ENCODE peak calls at places on chromosome 15, in five cellular contexts. W is OCI-LY7, U is kidney, X is ovary, R is SK-N-SH. A is an unnamed sample.
A peak's percentile ranks its signal among the peaks of the same experiment; 100 is the strongest.

GRCh38 chr15:35874260-35874905 is 328.4 kb upstream of the DPH6 start:
- DNase-seq in W (no peak), U (no peak), X (no peak), R (no peak), A (peak; percentile 76)

GRCh38 chr15:43872416-43873020 is 45.7 kb downstream of the WDR76 start:
- DNase-seq in W (peak; percentile 57), U (no peak), X (no peak), R (peak; percentile 62), A (peak; percentile 87)

GRCh38 chr15:40287968-40288367 is 5.1 kb upstream of the ANKRD63 start:
- DNase-seq in W (no peak), U (no peak), X (no peak), R (no peak), A (no peak)

GRCh38 chr15:86555114-86555513 is 475.4 kb downstream of the AGBL1 start:
- DNase-seq in W (no peak), U (no peak), X (no peak), R (no peak), A (no peak)

GRCh38 chr15:40003491-40003916 is 35.5 kb downstream of the SRP14 start:
- DNase-seq in W (no peak), U (no peak), X (no peak), R (no peak), A (no peak)

GRCh38 chr15:87844031-87844430 is 412.5 kb downstream of the NTRK3 start:
- DNase-seq in W (no peak), U (no peak), X (no peak), R (no peak), A (no peak)

GRCh38 chr15:73322665-73323373 is 45.9 kb downstream of the HCN4 start:
- DNase-seq in W (no peak), U (peak; percentile 75), X (peak; percentile 23), R (peak; percentile 56), A (no peak)

GRCh38 chr15:52912172-52912571 is 122.0 kb upstream of the ONECUT1 start:
- DNase-seq in W (no peak), U (no peak), X (no peak), R (no peak), A (no peak)

GRCh38 chr15:81948142-81948709 is 97.6 kb downstream of the MEX3B start:
- DNase-seq in W (no peak), U (no peak), X (no peak), R (no peak), A (no peak)

GRCh38 chr15:84572231-84572630 is 28.6 kb upstream of the ZSCAN2 start:
- DNase-seq in W (no peak), U (no peak), X (no peak), R (no peak), A (no peak)

GRCh38 chr15:74531144-74531811 is 9.7 kb upstream of the ARID3B start:
- DNase-seq in W (no peak), U (no peak), X (no peak), R (no peak), A (peak; percentile 69)

GRCh38 chr15:36527512-36528162 is 51.8 kb upstream of the CDIN1 start:
- DNase-seq in W (no peak), U (no peak), X (no peak), R (peak; percentile 41), A (peak; percentile 5)

GRCh38 chr15:74433592-74434259 is at the start of gene SEMA7A:
- DNase-seq in W (peak; percentile 88), U (peak; percentile 94), X (peak; percentile 85), R (peak; percentile 96), A (peak; percentile 71)

GRCh38 chr15:96329403-96329981 is 1.0 kb upstream of the NR2F2 start:
- DNase-seq in W (no peak), U (peak; percentile 61), X (no peak), R (no peak), A (peak; percentile 59)

GRCh38 chr15:88664151-88664778 is 25.4 kb downstream of the ISG20 start:
- DNase-seq in W (peak; percentile 73), U (no peak), X (no peak), R (no peak), A (no peak)

GRCh38 chr15:73982251-73982962 is 9.7 kb downstream of the STOML1 start:
- DNase-seq in W (no peak), U (peak; percentile 96), X (peak; percentile 86), R (no peak), A (peak; percentile 96)

GRCh38 chr15:88657326-88658069 is 18.7 kb downstream of the ISG20 start:
- DNase-seq in W (no peak), U (no peak), X (peak; percentile 70), R (peak; percentile 78), A (peak; percentile 36)

DNA sequence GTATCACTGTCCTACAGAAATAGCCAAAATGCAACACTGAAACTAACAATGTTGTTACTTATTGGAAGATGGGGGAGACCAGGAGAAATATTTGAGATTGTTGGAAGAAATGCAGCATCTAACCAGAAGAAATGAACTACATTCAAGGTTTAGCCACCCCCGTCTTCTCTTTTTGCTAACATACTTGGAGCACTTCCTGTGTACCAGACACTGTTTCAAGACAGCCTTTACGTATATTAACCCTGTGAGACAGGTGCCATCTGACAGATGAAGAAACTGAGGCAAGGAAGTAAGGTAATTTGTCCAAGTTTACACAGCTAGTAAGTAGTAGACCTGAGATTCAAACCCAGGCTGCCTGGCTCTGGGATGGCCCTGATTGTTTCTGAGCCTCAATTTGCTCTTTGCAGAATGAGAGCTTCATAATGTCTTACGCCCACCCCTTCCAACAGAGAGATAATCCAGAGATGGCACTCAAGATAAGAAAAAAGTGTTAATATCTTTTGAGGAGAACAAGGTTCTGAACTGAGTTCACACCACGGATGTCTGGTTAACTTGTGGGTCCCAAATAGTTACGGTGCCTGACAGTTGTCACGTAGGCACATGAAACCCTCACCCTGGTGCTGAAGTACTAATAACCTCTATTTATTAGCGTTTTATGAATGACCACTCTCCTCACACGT is 26.1 kb downstream of the RASGRP1 start:
- DNase-seq in W (no peak), U (no peak), X (no peak), R (no peak), A (no peak)
- H3K4me1 ChIP-seq in W (no peaks in the 10 kb centered on the region), U (peaks cover 16% of the 10 kb centered on the region), X (no peaks in the 10 kb centered on the region), R (no peaks in the 10 kb centered on the region), A (no peaks in the 10 kb centered on the region)

GRCh38 chr15:64130159-64130558 is 21.4 kb upstream of the SNX22 start:
- DNase-seq in W (no peak), U (no peak), X (no peak), R (no peak), A (no peak)

GRCh38 chr15:64133619-64134018 is 17.9 kb upstream of the SNX22 start:
- DNase-seq in W (no peak), U (no peak), X (no peak), R (no peak), A (peak; percentile 9)

GRCh38 chr15:64134322-64134829 is 17.2 kb upstream of the SNX22 start:
- DNase-seq in W (no peak), U (peak; percentile 72), X (peak; percentile 60), R (no peak), A (peak; percentile 61)

GRCh38 chr15:64132217-64132616 is 19.3 kb upstream of the SNX22 start:
- DNase-seq in W (no peak), U (no peak), X (no peak), R (no peak), A (no peak)

DNA sequence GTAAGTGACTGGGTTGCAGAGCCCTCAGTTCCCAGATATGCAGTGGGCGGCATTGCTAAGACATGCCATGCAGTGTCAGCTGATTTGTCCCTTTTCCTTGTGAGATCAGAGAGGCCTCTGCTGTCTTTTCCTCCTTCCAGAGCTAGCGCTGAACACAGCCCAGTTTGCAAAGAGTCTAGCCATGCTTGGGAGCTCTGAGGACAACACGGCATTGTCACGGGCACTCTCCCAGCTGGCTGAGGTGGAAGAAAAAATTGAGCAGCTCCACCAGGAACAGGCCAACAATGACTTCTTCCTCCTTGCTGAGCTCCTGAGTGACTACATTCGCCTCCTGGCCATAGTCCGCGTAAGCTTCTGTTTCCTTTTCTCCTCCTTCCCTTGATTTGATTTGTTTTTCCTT is 20.0 kb upstream of the SNX22 start:
- DNase-seq in W (no peak), U (no peak), X (no peak), R (no peak), A (no peak)
- H3K4me1 ChIP-seq in W (no peaks in the 10 kb centered on the region), U (no peaks in the 10 kb centered on the region), X (peaks cover 4% of the 10 kb centered on the region), R (peaks cover 4% of the 10 kb centered on the region), A (no peaks in the 10 kb centered on the region)

DNA sequence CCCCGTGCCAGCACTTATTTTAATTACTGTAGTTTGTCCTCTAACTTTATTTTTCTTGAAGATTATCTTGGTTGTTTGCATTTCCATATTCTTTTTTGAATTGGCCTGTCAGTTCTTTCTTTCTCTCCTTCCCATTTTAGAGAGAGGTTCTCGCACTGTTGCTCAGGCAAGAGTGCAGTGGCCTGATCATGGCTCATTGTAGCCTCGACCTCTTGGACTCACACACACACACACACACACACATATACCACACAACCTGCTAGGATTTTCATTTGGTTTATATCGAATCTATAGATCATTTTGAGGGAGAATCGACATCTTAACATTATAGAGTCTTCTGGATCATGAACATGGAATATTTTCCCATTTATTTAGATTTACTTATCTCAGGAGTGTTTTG is 8.7 kb downstream of the FEM1B start:
- DNase-seq in W (no peak), U (no peak), X (no peak), R (no peak), A (no peak)
- H3K4me1 ChIP-seq in W (peaks cover 9% of the 10 kb centered on the region), U (peaks cover 6% of the 10 kb centered on the region), X (peaks cover 9% of the 10 kb centered on the region), R (peaks cover 10% of the 10 kb centered on the region), A (no peaks in the 10 kb centered on the region)

GRCh38 chr15:77019476-77020331 is 24.8 kb downstream of the PSTPIP1 start:
- DNase-seq in W (no peak), U (no peak), X (no peak), R (no peak), A (peak; percentile 46)

GRCh38 chr15:77021803-77022381 is 27.0 kb downstream of the PSTPIP1 start:
- DNase-seq in W (no peak), U (peak; percentile 79), X (no peak), R (no peak), A (peak; percentile 24)

GRCh38 chr15:77018796-77019475 is 24.0 kb downstream of the PSTPIP1 start:
- DNase-seq in W (no peak), U (no peak), X (no peak), R (no peak), A (no peak)

GRCh38 chr15:77021088-77021481 is 26.2 kb downstream of the PSTPIP1 start:
- DNase-seq in W (peak; percentile 13), U (no peak), X (no peak), R (no peak), A (no peak)

DNA sequence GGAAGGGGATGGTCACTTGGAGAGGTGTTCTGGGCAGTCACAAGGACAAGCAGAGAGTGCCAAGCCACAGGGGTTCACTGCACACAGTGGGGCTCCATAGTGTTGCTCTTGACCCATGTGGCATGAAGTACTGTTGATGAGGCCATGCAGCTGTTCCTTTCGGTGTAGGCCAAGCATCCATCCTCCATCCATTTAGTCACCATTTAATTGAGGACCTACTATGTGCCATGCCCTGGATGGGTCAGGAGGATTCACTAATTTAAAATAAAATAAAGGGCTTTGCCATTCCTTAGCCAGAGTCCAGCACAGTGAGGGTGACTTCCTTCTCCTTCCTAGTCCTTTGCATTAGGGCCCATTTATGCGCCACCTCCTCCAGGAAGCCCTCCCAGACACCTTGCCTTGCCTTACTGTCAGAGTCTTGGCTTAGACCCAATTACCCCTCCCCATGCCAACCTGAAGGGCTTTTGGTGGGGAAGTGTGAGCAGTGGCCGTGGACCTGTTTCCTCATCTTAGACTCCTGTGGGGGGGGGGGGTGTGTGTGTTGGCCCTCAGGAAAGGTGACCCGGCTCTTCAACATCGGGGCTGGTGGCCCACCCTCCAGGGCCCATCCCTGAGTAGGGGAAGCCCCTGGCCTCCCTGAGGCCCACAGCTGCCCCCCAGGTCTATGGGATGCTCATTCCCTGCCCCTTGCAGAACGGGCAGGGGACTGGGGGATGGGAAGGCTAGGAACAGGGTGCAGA is 25.6 kb downstream of the PSTPIP1 start:
- DNase-seq in W (no peak), U (peak; percentile 49), X (no peak), R (no peak), A (no peak)
- H3K4me1 ChIP-seq in W (peaks cover 18% of the 10 kb centered on the region), U (no peaks in the 10 kb centered on the region), X (peaks cover 2% of the 10 kb centered on the region), R (peaks cover 15% of the 10 kb centered on the region), A (peaks cover 8% of the 10 kb centered on the region)

GRCh38 chr15:63046927-63047760 is 4.6 kb downstream of the TPM1 start:
- DNase-seq in W (no peak), U (no peak), X (no peak), R (no peak), A (peak; percentile 50)
- H3K4me1 ChIP-seq in W (peaks cover 20% of the 10 kb centered on the region), U (peaks cover 27% of the 10 kb centered on the region), X (peaks cover 12% of the 10 kb centered on the region), R (peaks cover 45% of the 10 kb centered on the region), A (peaks cover 29% of the 10 kb centered on the region)